ENCODE peak calls at places on chromosome 21, in four cellular contexts. D is astrocyte, E is neural progenitor cell, L is HCT116. X is an unnamed sample.

GRCh38 chr21:35226302-35226701 is 177.2 kb upstream of the RUNX1 start:
- DNase-seq in D (peak), E (peak), L (no peak), X (peak)

GRCh38 chr21:33901421-33902288 is 13.9 kb downstream of the ATP5PO start:
- DNase-seq in D (peak), E (peak), L (peak), X (peak)

GRCh38 chr21:17512245-17513213 is at the start of gene CXADR:
- DNase-seq in D (peak), E (peak), L (peak), X (peak)

GRCh38 chr21:35853321-35853922 is 206.9 kb downstream of the SETD4 start:
- DNase-seq in D (no peak), E (no peak), L (no peak), X (peak)

GRCh38 chr21:36156815-36157670 is at the start of gene DOP1B:
- DNase-seq in D (no peak), E (no peak), L (no peak), X (no peak)

GRCh38 chr21:45830720-45831366 is 150.7 kb upstream of the COL6A1 start:
- DNase-seq in D (no peak), E (no peak), L (no peak), X (no peak)

GRCh38 chr21:45575993-45576837 is 34.0 kb upstream of the SLC19A1 start:
- DNase-seq in D (no peak), E (no peak), L (no peak), X (no peak)

GRCh38 chr21:32921632-32922230 is 104.0 kb upstream of the OLIG2 start:
- DNase-seq in D (no peak), E (peak), L (peak), X (peak)

GRCh38 chr21:14547834-14548513 is 1.9 kb upstream of the SAMSN1 start:
- DNase-seq in D (no peak), E (no peak), L (no peak), X (no peak)
- H3K9ac ChIP-seq in D (no peak), E (no peak), L (no peak), X (no peak)

GRCh38 chr21:38227401-38227800 is 29.4 kb upstream of the KCNJ15 start:
- DNase-seq in D (no peak), E (no peak), L (no peak), X (no peak)

GRCh38 chr21:38223893-38224540 is 32.8 kb upstream of the KCNJ15 start:
- DNase-seq in D (peak), E (peak), L (peak), X (peak)

GRCh38 chr21:38234395-38235142 is 22.2 kb upstream of the KCNJ15 start:
- DNase-seq in D (no peak), E (no peak), L (no peak), X (no peak)

GRCh38 chr21:38228115-38228514 is 28.7 kb upstream of the KCNJ15 start:
- DNase-seq in D (no peak), E (no peak), L (no peak), X (no peak)

GRCh38 chr21:38229260-38229877 is 27.4 kb upstream of the KCNJ15 start:
- DNase-seq in D (no peak), E (peak), L (no peak), X (no peak)
- TF ChIP-seq EZH2 in D (no peak), E (no peak), L (no peak), X (no peak)

GRCh38 chr21:42348762-42349161 is 2.0 kb downstream of the TFF2 start:
- DNase-seq in D (no peak), E (no peak), L (no peak), X (no peak)

GRCh38 chr21:42350899-42351543 is at the start of gene TFF2:
- DNase-seq in D (no peak), E (no peak), L (no peak), X (no peak)

GRCh38 chr21:42349420-42350075 is 1.2 kb downstream of the TFF2 start:
- DNase-seq in D (no peak), E (no peak), L (no peak), X (no peak)

GRCh38 chr21:42351626-42352432 is 1.0 kb upstream of the TFF2 start:
- DNase-seq in D (no peak), E (no peak), L (no peak), X (no peak)

GRCh38 chr21:42350271-42350885 is 416 bp downstream of the TFF2 start:
- DNase-seq in D (no peak), E (no peak), L (no peak), X (no peak)
- H3K4me2 ChIP-seq in D (no peak), E (no peak), L (no peak), X (no peak)

DNA sequence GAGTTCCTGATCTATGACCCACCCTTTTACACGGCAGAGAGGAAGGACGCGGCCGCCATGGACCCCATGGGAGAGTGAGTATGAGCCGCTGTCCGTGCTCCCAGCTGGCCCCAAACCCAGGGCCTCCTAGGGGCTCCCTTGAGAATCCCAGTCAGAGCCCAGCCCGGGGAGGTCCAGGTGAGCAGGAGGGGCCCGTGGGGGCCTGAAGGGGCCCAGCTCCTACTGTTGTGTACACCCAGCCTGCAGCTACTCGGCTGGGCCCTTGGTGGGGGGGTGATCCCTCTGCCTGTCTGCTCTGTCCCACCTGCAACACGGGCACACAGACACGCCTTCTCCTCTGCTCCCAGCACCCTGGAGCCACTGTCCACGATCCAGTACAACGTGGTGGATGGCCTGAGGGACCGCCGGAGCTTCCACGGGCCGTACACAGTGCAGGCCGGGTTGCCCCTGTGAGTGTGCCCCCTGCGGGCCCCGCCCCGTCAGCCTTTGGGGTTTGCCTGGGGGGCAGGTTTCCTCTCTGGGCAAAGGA is 28.6 kb upstream of the LRRC3 start:
- DNase-seq in D (no peak), E (no peak), L (no peak), X (no peak)
- H3K9ac ChIP-seq in D (no peak), E (no peak), L (peak), X (no peak)

GRCh38 chr21:30684506-30684905 is 34.1 kb downstream of the KRTAP21-3 start:
- DNase-seq in D (no peak), E (no peak), L (no peak), X (no peak)
- TF ChIP-seq EZH2 in D (no peak), E (no peak), L (no peak), X (no peak)

GRCh38 chr21:25515484-25516405 is 91.5 kb downstream of the MRPL39 start:
- DNase-seq in D (peak), E (no peak), L (no peak), X (peak)

GRCh38 chr21:25513810-25514209 is 93.5 kb downstream of the MRPL39 start:
- DNase-seq in D (no peak), E (no peak), L (no peak), X (no peak)

GRCh38 chr21:25518491-25518911 is 88.8 kb downstream of the MRPL39 start:
- DNase-seq in D (no peak), E (peak), L (no peak), X (peak)
- H3K4me2 ChIP-seq in D (no peak), E (no peak), L (no peak), X (no peak)

GRCh38 chr21:15592957-15593356 is 136.8 kb upstream of the USP25 start:
- DNase-seq in D (no peak), E (no peak), L (no peak), X (no peak)
- H3K9ac ChIP-seq in D (no peak), E (no peak), L (no peak), X (no peak)

X was measured in fibroblast of lung.